ENCODE peak calls at places on chromosomes 5 and 9, in nine cellular contexts. B is mucosa of descending colon, M is hepatocyte, Q is A549, I is upper lobe of right lung, K is MM.1S, F is upper lobe of left lung, L is left lung, X is Peyer's patch. C is an unnamed sample.

GRCh38 chr9:135588886-135589595 is 27.5 kb downstream of the PAEP start:
- DNase-seq in K (no peak), B (peak; percentile 10), L (no peak), X (no peak), I (no peak), M (peak; percentile 4), F (no peak), Q (no peak), C (no peak)

GRCh38 chr9:136338511-136338910 is 11.2 kb downstream of the GPSM1 start:
- DNase-seq in Q (no peak), K (no peak), B (no peak), L (no peak), X (no peak), I (no peak), M (no peak), F (peak; percentile 79), C (no peak)

GRCh38 chr5:172150514-172151425 is 37.3 kb downstream of the STK10 start:
- DNase-seq in L (peak; percentile 91), B (peak; percentile 50), X (peak; percentile 56), Q (no peak), M (no peak), I (peak; percentile 83), K (no peak), F (no peak), C (no peak)

GRCh38 chr9:70135176-70135575 is 91.5 kb downstream of the MAMDC2 start:
- DNase-seq in B (no peak), M (no peak), L (no peak), I (no peak), F (no peak), X (no peak), K (no peak), Q (no peak), C (no peak)

GRCh38 chr9:92706218-92706940 is 36.4 kb upstream of the IPPK start:
- DNase-seq in F (no peak), Q (peak; percentile 35), I (no peak), B (no peak), M (no peak), L (no peak), K (peak; percentile 25), X (no peak), C (no peak)

GRCh38 chr9:137025120-137025966 is 2.7 kb downstream of the ABCA2 start:
- DNase-seq in B (no peak), M (no peak), X (peak; percentile 51), I (no peak), K (peak; percentile 60), F (peak; percentile 86), Q (no peak), L (no peak), C (no peak)

GRCh38 chr5:149804478-149805450 is 74.7 kb downstream of the PPARGC1B start:
- DNase-seq in Q (no peak), M (no peak), I (no peak), B (no peak), X (no peak), L (no peak), F (no peak), K (no peak), C (no peak)

GRCh38 chr5:172454355-172455086 is at the start of gene SH3PXD2B:
- DNase-seq in K (peak; percentile 55), L (peak; percentile 88), Q (peak; percentile 73), B (peak; percentile 82), M (peak; percentile 84), X (no peak), F (peak; percentile 94), I (peak; percentile 85), C (no peak)

GRCh38 chr5:28766565-28767158 is 1728.3 kb upstream of the CDH9 start:
- DNase-seq in L (no peak), X (no peak), B (no peak), K (peak; percentile 58), Q (peak; percentile 67), F (no peak), I (no peak), M (peak; percentile 59), C (peak; percentile 15)

GRCh38 chr5:1107167-1108007 is 4.5 kb downstream of the SLC12A7 start:
- DNase-seq in L (no peak), X (no peak), M (peak; percentile 65), Q (no peak), I (no peak), F (peak; percentile 76), K (no peak), B (peak; percentile 53), C (no peak)

GRCh38 chr5:132215329-132215728 is 12.3 kb downstream of the P4HA2 start:
- DNase-seq in Q (peak; percentile 48), X (peak; percentile 34), K (no peak), B (peak; percentile 78), I (peak; percentile 91), L (peak; percentile 89), M (peak; percentile 85), F (peak; percentile 84), C (peak; percentile 63)

GRCh38 chr5:92378961-92379611 is 996.0 kb upstream of the ARRDC3 start:
- DNase-seq in B (no peak), K (no peak), Q (peak; percentile 29), F (peak; percentile 6), L (no peak), M (no peak), I (no peak), X (no peak), C (peak; percentile 59)

GRCh38 chr5:167030500-167031120 is 1260.8 kb upstream of the WWC1 start:
- DNase-seq in K (no peak), M (peak; percentile 14), Q (peak; percentile 24), L (no peak), F (no peak), X (no peak), I (no peak), B (no peak), C (no peak)
- TF ChIP-seq CTCF in K (peak; percentile 30), M (peak; percentile 21), Q (peak; percentile 20), L (no peak), F (no peak), X (peak; percentile 11), I (no peak), B (no peak), C (peak; percentile 50)

GRCh38 chr5:59424515-59424914 is 469.0 kb downstream of the PDE4D start:
- DNase-seq in L (no peak), M (no peak), I (no peak), B (no peak), K (no peak), F (no peak), Q (no peak), X (no peak), C (no peak)

GRCh38 chr5:59422026-59422941 is 471.2 kb downstream of the PDE4D start:
- DNase-seq in M (peak; percentile 42), Q (no peak), B (no peak), K (no peak), I (no peak), X (no peak), F (no peak), L (no peak), C (no peak)

GRCh38 chr5:59418766-59419165 is 474.8 kb downstream of the PDE4D start:
- DNase-seq in I (no peak), M (peak; percentile 46), B (no peak), F (no peak), X (no peak), L (no peak), K (no peak), Q (no peak), C (no peak)

GRCh38 chr5:59428391-59428790 is 465.1 kb downstream of the PDE4D start:
- DNase-seq in L (no peak), M (no peak), F (no peak), B (no peak), I (no peak), K (no peak), X (no peak), Q (no peak), C (no peak)

GRCh38 chr5:59423021-59423420 is 470.5 kb downstream of the PDE4D start:
- DNase-seq in L (no peak), K (no peak), M (no peak), I (no peak), X (no peak), Q (no peak), F (no peak), B (no peak), C (no peak)
- H3K4me3 ChIP-seq in L (no peak overlapping the region), K (no peak overlapping the region), M (no peak overlapping the region), I (no peak overlapping the region), X (no peak overlapping the region), Q (no peak overlapping the region), F (no peak overlapping the region), B (no peak overlapping the region), C (no peak overlapping the region)

GRCh38 chr5:7867260-7867659 is 1.6 kb downstream of the FASTKD3 start:
- DNase-seq in X (no peak), I (no peak), L (no peak), B (no peak), M (no peak), Q (no peak), F (no peak), K (no peak), C (no peak)
- TF ChIP-seq CTCF in X (no peak), I (no peak), L (no peak), B (no peak), M (no peak), Q (no peak), F (no peak), K (no peak), C (no peak)

GRCh38 chr5:88829053-88829452 is 53.9 kb downstream of the MEF2C start:
- DNase-seq in B (no peak), K (peak; percentile 62), F (no peak), L (no peak), Q (no peak), I (no peak), X (peak; percentile 35), M (no peak), C (no peak)

GRCh38 chr5:88831856-88832255 is 51.1 kb downstream of the MEF2C start:
- DNase-seq in B (no peak), I (no peak), M (no peak), X (no peak), Q (no peak), L (no peak), F (no peak), K (no peak), C (no peak)

GRCh38 chr5:88827997-88828396 is 55.0 kb downstream of the MEF2C start:
- DNase-seq in L (no peak), I (no peak), B (no peak), X (no peak), Q (no peak), K (peak; percentile 38), M (no peak), F (no peak), C (no peak)

GRCh38 chr5:88830567-88830966 is 52.4 kb downstream of the MEF2C start:
- DNase-seq in Q (no peak), M (no peak), I (no peak), X (no peak), L (no peak), B (no peak), F (no peak), K (peak; percentile 78), C (no peak)

DNA sequence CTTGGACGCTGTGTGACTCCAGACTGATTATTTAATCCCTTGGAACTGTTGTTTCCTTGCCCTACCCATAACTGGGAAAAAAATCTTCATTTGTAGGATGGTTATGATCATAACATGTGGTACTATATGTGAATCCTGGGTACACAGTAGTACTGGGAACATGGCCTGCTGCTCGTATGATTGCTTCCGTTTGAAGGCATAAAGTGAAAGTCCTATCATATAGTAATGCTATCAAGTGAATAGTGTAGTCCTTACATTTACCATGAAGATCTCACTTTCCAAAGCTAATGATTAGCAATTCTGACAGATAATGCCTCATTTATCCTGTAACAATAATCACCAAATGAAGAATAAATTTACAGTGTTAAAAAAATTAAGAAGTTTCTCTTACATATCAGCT is 53.2 kb downstream of the MEF2C start:
- DNase-seq in K (peak; percentile 52), Q (no peak), L (no peak), B (no peak), X (peak; percentile 36), M (no peak), F (no peak), I (no peak), C (no peak)
- H3K4me3 ChIP-seq in K (peak overlapping the region; percentile 52), Q (no peak overlapping the region), L (no peak overlapping the region), B (no peak overlapping the region), X (no peak overlapping the region), M (no peak overlapping the region), F (no peak overlapping the region), I (no peak overlapping the region), C (no peak overlapping the region)